ENCODE peak calls at places on chromosome 11, in five cellular contexts. U, S, Y, F and L are unnamed samples.

GRCh38 chr11:61035086-61035835 is 63.8 kb downstream of the CD6 start:
- DNase-seq in F (no peak), S (no peak), Y (peak; percentile 24), U (no peak), L (no peak)

GRCh38 chr11:83826078-83826477 is 539.9 kb upstream of the CCDC90B start:
- DNase-seq in F (no peak), S (no peak), Y (no peak), U (no peak), L (no peak)

GRCh38 chr11:120336641-120337132 is 474 bp downstream of the ARHGEF12 start:
- DNase-seq in Y (peak; percentile 69), U (peak; percentile 86), S (peak; percentile 75), F (no peak), L (peak; percentile 79)

GRCh38 chr11:44224867-44225501 is 85.0 kb downstream of the ALX4 start:
- DNase-seq in U (no peak), Y (no peak), F (no peak), S (peak; percentile 57), L (no peak)

GRCh38 chr11:12226093-12226492 is 115.7 kb downstream of the MICAL2 start:
- DNase-seq in Y (no peak), S (no peak), F (no peak), U (no peak), L (no peak)

GRCh38 chr11:65485820-65486219 is 13.0 kb upstream of the MALAT1 start:
- DNase-seq in Y (no peak), S (peak; percentile 49), U (no peak), F (no peak), L (no peak)

GRCh38 chr11:5620606-5621521 is 3.9 kb upstream of the TRIM34 start:
- DNase-seq in Y (no peak), U (peak; percentile 17), F (no peak), S (peak; percentile 91), L (peak; percentile 64)

GRCh38 chr11:71505781-71506180 is 21.3 kb upstream of the KRTAP5-7 start:
- DNase-seq in S (no peak), U (no peak), Y (no peak), F (no peak), L (no peak)

GRCh38 chr11:69965821-69966582 is 112.1 kb upstream of the ANO1 start:
- DNase-seq in F (no peak), S (no peak), Y (no peak), U (peak; percentile 69), L (no peak)

GRCh38 chr11:112320668-112321067 is 60.0 kb upstream of the PLET1 start:
- DNase-seq in U (no peak), S (peak; percentile 71), F (peak; percentile 78), Y (peak; percentile 83), L (peak; percentile 53)

GRCh38 chr11:19241260-19242183 is 777 bp upstream of the E2F8 start:
- DNase-seq in F (no peak), S (peak; percentile 33), Y (peak; percentile 58), U (peak; percentile 96), L (peak; percentile 69)